ENCODE peak calls at places on chromosomes 1 and 21, in ten cellular contexts. Y, N, H, I, C, E, K, U, F and Z are unnamed samples.

GRCh38 chr1:237139732-237140131 is 97.7 kb downstream of the RYR2 start:
- DNase-seq in Y (no peak), N (no peak), H (no peak), I (no peak), C (no peak), E (no peak), K (no peak), U (no peak), F (no peak), Z (no peak)

GRCh38 chr1:35452086-35452485 is 105.1 kb downstream of the KIAA0319L start:
- DNase-seq in Y (peak; percentile 68), N (no peak), H (peak; percentile 59), I (no peak), C (no peak), E (no peak), K (peak; percentile 74), U (no peak), F (no peak), Z (no peak)

GRCh38 chr1:25875856-25876692 is 566 bp upstream of the PAQR7 start:
- DNase-seq in Y (no peak), N (peak; percentile 68), H (no peak), I (no peak), C (no peak), E (no peak), K (peak; percentile 80), U (no peak), F (no peak), Z (no peak)

GRCh38 chr1:7393141-7393540 is 378.0 kb upstream of the VAMP3 start:
- DNase-seq in Y (no peak), N (no peak), H (no peak), I (no peak), C (no peak), E (no peak), K (no peak), U (no peak), F (no peak), Z (peak; percentile 12)

GRCh38 chr1:80629304-80629837 is 1171.4 kb upstream of the ADGRL2 start:
- DNase-seq in Y (no peak), N (no peak), H (no peak), I (no peak), C (no peak), E (no peak), K (no peak), U (no peak), F (no peak), Z (no peak)

GRCh38 chr1:39908534-39908933 is 6.8 kb upstream of the MYCL start:
- DNase-seq in Y (no peak), N (no peak), H (no peak), I (no peak), C (no peak), E (no peak), K (no peak), U (no peak), F (no peak), Z (no peak)

GRCh38 chr1:33367488-33368405 is 46.8 kb upstream of the A3GALT2 start:
- DNase-seq in Y (peak; percentile 91), N (peak; percentile 97), H (peak; percentile 92), I (peak; percentile 80), C (peak; percentile 89), E (no peak), K (peak; percentile 92), U (peak; percentile 92), F (peak; percentile 93), Z (no peak)

GRCh38 chr21:36166705-36167104 is 10.1 kb downstream of the DOP1B start:
- DNase-seq in Y (no peak), N (no peak), H (no peak), I (no peak), C (no peak), E (no peak), K (no peak), U (no peak), F (no peak), Z (no peak)

GRCh38 chr1:9652379-9653194 is 1.1 kb downstream of the PIK3CD start:
- DNase-seq in Y (no peak), N (peak; percentile 85), H (peak; percentile 31), I (no peak), C (no peak), E (no peak), K (no peak), U (peak; percentile 95), F (peak; percentile 81), Z (no peak)

GRCh38 chr1:174217787-174218574 is 58.7 kb downstream of the RABGAP1L start:
- DNase-seq in Y (no peak), N (no peak), H (no peak), I (no peak), C (no peak), E (no peak), K (no peak), U (peak; percentile 75), F (no peak), Z (no peak)

GRCh38 chr1:221689138-221689537 is 52.8 kb downstream of the DUSP10 start:
- DNase-seq in Y (no peak), N (no peak), H (no peak), I (no peak), C (no peak), E (no peak), K (no peak), U (no peak), F (no peak), Z (no peak)

GRCh38 chr1:169829671-169830070 is 35.0 kb upstream of the METTL18 start:
- DNase-seq in Y (no peak), N (no peak), H (no peak), I (no peak), C (no peak), E (no peak), K (no peak), U (no peak), F (no peak), Z (no peak)
- H3K36me3 ChIP-seq in Y (no peaks in the 10 kb centered on the region), N (peaks cover 7% of the 10 kb centered on the region), H (peaks cover 4% of the 10 kb centered on the region), I (no peaks in the 10 kb centered on the region), C (peaks cover 4% of the 10 kb centered on the region), E (peaks cover 22% of the 10 kb centered on the region), K (peaks cover 12% of the 10 kb centered on the region), U (peaks cover 57% of the 10 kb centered on the region), F (peaks cover 35% of the 10 kb centered on the region), Z (peaks cover 21% of the 10 kb centered on the region)

GRCh38 chr1:110824192-110824591 is 48.8 kb upstream of the CD53 start:
- DNase-seq in Y (no peak), N (no peak), H (no peak), I (no peak), C (no peak), E (no peak), K (no peak), U (no peak), F (peak; percentile 44), Z (no peak)

GRCh38 chr1:110829955-110830553 is 42.9 kb upstream of the CD53 start:
- DNase-seq in Y (no peak), N (no peak), H (no peak), I (no peak), C (no peak), E (no peak), K (peak; percentile 2), U (peak; percentile 82), F (no peak), Z (no peak)
- H3K4me1 ChIP-seq in Y (no peaks in the 10 kb centered on the region), N (no peaks in the 10 kb centered on the region), H (no peaks in the 10 kb centered on the region), I (no peaks in the 10 kb centered on the region), C (no peaks in the 10 kb centered on the region), E (no peaks in the 10 kb centered on the region), K (no peaks in the 10 kb centered on the region), U (peaks cover 14% of the 10 kb centered on the region), F (no peaks in the 10 kb centered on the region), Z (no peaks in the 10 kb centered on the region)

DNA sequence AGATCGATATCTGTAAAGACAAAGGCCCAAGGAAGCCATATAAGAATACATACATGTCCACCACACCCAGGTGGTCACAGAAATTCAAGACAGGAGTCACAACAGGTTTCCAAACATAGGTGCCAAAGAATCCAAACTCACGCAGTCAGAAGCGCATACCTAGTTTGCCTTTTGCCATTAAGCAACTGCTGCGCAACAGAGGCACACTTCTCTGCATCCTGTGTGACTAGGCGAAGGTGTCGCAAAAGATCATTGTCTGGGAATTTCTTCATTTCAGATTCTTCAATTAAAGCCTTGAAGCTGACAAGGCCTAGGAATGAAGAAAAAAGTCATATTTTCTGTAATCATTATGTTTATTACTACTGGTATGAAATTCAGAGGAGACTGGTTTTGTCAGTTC is 32.2 kb upstream of the SYT2 start:
- DNase-seq in Y (no peak), N (no peak), H (no peak), I (no peak), C (no peak), E (no peak), K (no peak), U (no peak), F (no peak), Z (no peak)
- H3K36me3 ChIP-seq in Y (peaks cover 4% of the 10 kb centered on the region), N (peaks cover 62% of the 10 kb centered on the region), H (peaks cover 33% of the 10 kb centered on the region), I (no peaks in the 10 kb centered on the region), C (peaks cover 13% of the 10 kb centered on the region), E (peaks cover 67% of the 10 kb centered on the region), K (peaks cover 50% of the 10 kb centered on the region), U (no peaks in the 10 kb centered on the region), F (peaks cover 65% of the 10 kb centered on the region), Z (no peaks in the 10 kb centered on the region)

DNA sequence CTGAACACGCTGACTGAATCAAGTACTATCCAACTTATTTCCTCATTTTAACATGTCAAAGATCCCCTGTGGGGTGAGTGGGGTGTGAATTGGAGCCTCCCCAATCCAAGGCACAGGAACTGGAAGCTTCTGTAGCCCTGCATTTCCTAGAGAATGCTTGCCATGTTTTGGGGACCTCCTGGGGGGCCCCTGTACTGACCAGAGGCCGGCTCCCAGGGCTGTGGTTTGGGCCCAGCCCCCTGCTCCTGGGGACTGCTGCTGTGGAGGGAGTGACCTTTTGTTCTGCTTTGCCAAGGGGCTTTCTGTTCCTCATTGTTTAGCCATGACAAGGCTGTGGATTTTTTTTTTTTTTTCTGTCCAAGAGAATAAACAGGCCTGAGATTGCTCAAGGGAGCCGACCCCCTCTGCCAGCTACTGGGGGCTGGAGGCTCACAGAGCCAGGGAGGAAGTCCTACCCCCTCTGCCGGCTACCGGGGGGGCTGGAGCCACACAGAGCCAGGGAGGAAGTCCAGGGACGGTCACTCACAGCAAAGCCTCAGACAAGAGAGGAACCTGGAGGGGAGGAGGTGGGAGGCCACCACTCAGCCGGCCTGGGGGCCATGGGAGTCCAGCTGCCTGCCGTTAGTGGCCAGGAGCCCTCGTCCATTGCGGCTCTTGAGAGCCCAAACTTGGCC is 17.4 kb downstream of the TNFRSF1B start:
- DNase-seq in Y (peak; percentile 94), N (peak; percentile 96), H (peak; percentile 56), I (peak; percentile 46), C (peak; percentile 31), E (peak; percentile 64), K (peak; percentile 80), U (no peak), F (peak; percentile 93), Z (no peak)
- H3K4me1 ChIP-seq in Y (no peaks in the 10 kb centered on the region), N (peaks cover 24% of the 10 kb centered on the region), H (peaks cover 53% of the 10 kb centered on the region), I (peaks cover 73% of the 10 kb centered on the region), C (no peaks in the 10 kb centered on the region), E (peaks cover 10% of the 10 kb centered on the region), K (peaks cover 19% of the 10 kb centered on the region), U (peaks cover 3% of the 10 kb centered on the region), F (peaks cover 85% of the 10 kb centered on the region), Z (peaks cover 88% of the 10 kb centered on the region)

GRCh38 chr1:110343249-110343648 is 4.1 kb downstream of the RBM15 start:
- DNase-seq in Y (no peak), N (no peak), H (no peak), I (no peak), C (no peak), E (no peak), K (no peak), U (no peak), F (no peak), Z (no peak)
- H3K36me3 ChIP-seq in Y (no peaks in the 10 kb centered on the region), N (peaks cover 39% of the 10 kb centered on the region), H (peaks cover 7% of the 10 kb centered on the region), I (no peaks in the 10 kb centered on the region), C (peaks cover 3% of the 10 kb centered on the region), E (peaks cover 33% of the 10 kb centered on the region), K (peaks cover 20% of the 10 kb centered on the region), U (peaks cover 73% of the 10 kb centered on the region), F (peaks cover 38% of the 10 kb centered on the region), Z (no peaks in the 10 kb centered on the region)